ENCODE peak calls at places on chromosomes 5 and 9, in four cellular contexts. L is prostate gland, X is tibial nerve, H is HCT116. Q is an unnamed sample.

GRCh38 chr9:131676431-131676972 is 63.4 kb downstream of the RAPGEF1 start:
- DNase-seq in X (no peak), H (no peak), L (no peak), Q (no peak)

GRCh38 chr5:57324888-57325287 is 151.0 kb downstream of the GPBP1 start:
- DNase-seq in X (no peak), L (no peak), H (no peak), Q (no peak)

GRCh38 chr9:110126457-110126856 is 81.5 kb downstream of the C9orf152 start:
- DNase-seq in H (no peak), X (no peak), L (no peak), Q (no peak)

GRCh38 chr5:68315679-68316271 is 100.2 kb downstream of the PIK3R1 start:
- DNase-seq in X (no peak), L (no peak), H (no peak), Q (no peak)

GRCh38 chr9:85740821-85741111 is 988 bp downstream of the AGTPBP1 start:
- DNase-seq in X (no peak), H (no peak), L (no peak), Q (no peak)

GRCh38 chr5:178590141-178590923 is at the start of gene COL23A1:
- DNase-seq in L (no peak), X (peak; percentile 54), H (no peak), Q (no peak)

GRCh38 chr9:127921592-127922120 is 4.8 kb upstream of the ST6GALNAC4 start:
- DNase-seq in H (no peak), X (peak; percentile 79), L (peak; percentile 56), Q (peak; percentile 94)

GRCh38 chr9:114046237-114046755 is 31.8 kb downstream of the AMBP start:
- DNase-seq in L (no peak), H (no peak), X (no peak), Q (no peak)

GRCh38 chr9:130304141-130304540 is 38.6 kb downstream of the HMCN2 start:
- DNase-seq in X (no peak), H (no peak), L (no peak), Q (no peak)

GRCh38 chr9:129201289-129201688 is 23.2 kb upstream of the IER5L start:
- DNase-seq in X (no peak), L (no peak), H (no peak), Q (no peak)

GRCh38 chr5:169531631-169532030 is 51.9 kb upstream of the SPDL1 start:
- DNase-seq in X (no peak), L (no peak), H (no peak), Q (no peak)

GRCh38 chr9:78618735-78619134 is 321.8 kb downstream of the PSAT1 start:
- DNase-seq in H (no peak), X (no peak), L (no peak), Q (no peak)

GRCh38 chr9:124279531-124280175 is 21.9 kb downstream of the NEK6 start:
- DNase-seq in L (no peak), H (no peak), X (no peak), Q (no peak)

GRCh38 chr5:95621839-95622629 is 2.1 kb downstream of the GPR150 start:
- DNase-seq in H (no peak), X (no peak), L (no peak), Q (no peak)

GRCh38 chr5:169121631-169122420 is 179.1 kb downstream of the SLIT3 start:
- DNase-seq in L (no peak), X (no peak), H (no peak), Q (no peak)

GRCh38 chr5:14252793-14253192 is 109.7 kb downstream of the TRIO start:
- DNase-seq in L (no peak), H (no peak), X (no peak), Q (no peak)

GRCh38 chr5:14250778-14251711 is 107.9 kb downstream of the TRIO start:
- DNase-seq in X (no peak), H (no peak), L (no peak), Q (no peak)

GRCh38 chr5:14249258-14250093 is 106.3 kb downstream of the TRIO start:
- DNase-seq in H (no peak), L (no peak), X (no peak), Q (no peak)

GRCh38 chr5:14251733-14252132 is 108.6 kb downstream of the TRIO start:
- DNase-seq in H (no peak), L (no peak), X (no peak), Q (no peak)

DNA sequence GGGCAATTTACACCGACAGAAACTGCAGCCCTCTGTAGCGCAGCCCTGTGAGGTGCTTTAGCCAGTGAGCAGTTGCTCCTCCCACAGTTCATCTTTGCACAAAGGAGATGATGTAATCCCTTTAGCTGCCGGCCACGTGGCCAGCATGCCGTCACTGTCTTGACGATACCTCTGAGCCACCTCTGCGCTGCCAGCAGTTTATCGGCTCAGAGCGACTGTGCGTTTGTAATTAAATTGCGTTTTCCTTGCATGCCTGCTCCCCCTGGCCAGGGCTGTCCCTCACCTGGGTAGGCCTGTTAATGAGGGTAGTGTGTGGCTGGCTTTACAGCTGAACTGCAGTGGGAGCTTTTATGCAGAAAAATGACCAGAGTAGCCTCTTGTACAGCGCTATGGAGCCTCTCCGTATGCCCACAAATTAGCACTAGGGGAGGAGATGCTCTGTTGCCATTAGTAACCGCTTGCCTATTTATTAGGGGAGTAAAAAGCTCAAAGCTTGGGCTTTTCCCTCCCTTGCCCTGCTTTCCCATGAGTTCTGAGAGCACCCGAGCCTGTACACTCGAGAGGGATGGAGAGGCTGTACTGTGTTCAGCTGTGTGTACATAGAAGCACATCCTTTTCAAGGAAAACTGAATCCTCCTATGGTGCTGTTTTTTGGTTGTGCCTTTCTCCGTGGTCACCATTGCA is 107.1 kb downstream of the TRIO start:
- DNase-seq in H (no peak), L (peak; percentile 55), X (peak; percentile 52), Q (no peak)
- TF ChIP-seq POLR2A in H (no peak), L (no peak), X (peak; percentile 25), Q (no peak)

GRCh38 chr5:132425009-132425937 is 55.8 kb downstream of the SLC22A5 start:
- DNase-seq in L (no peak), X (no peak), H (no peak), Q (no peak)
- TF ChIP-seq POLR2A in L (no peak), X (no peak), H (no peak), Q (no peak)

DNA sequence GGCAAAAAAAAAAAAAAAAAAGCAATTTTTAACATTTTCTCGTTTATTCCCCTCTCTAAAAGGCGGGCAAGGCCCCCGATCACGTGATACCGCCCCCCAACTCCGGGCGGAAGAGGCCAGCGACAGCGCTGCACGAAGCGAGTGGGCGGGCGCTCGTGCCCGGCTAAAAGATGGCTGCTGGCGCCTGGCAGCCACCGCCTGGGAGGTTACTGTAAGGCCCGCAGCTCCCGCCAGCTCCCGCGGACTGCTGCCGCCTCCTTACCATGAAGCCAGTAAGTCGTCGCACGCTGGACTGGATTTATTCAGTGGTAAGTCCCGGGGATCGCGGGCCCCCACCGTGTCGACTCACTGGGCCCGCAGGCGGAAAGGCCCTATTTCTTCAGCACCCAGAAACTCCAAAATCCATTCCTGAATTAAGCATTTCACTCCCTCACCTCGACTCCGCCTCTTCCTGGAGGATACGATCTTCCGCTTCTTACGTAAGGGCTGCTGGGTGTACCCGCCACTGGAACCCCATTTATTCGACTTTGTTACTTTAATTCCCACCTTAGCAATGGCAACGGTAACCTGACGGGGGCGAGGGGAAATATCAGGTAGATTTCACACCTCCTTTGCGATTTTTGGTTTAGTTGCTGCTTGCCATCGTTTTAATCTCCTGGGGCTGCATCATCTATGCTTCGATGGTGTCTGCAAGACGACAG is at the start of the genes SMIM27 and TOPORS:
- DNase-seq in X (peak; percentile 79), L (peak; percentile 86), H (peak; percentile 84), Q (peak; percentile 49)
- TF ChIP-seq POLR2A in X (peak; percentile 91), L (peak; percentile 80), H (peak; percentile 88), Q (peak; percentile 54)

GRCh38 chr9:33267368-33267767 is 2.5 kb downstream of the CHMP5 start:
- DNase-seq in H (no peak), L (no peak), X (no peak), Q (no peak)

GRCh38 chr9:33263936-33264472 is 504 bp downstream of the BAG1 start:
- DNase-seq in X (peak; percentile 36), L (peak; percentile 37), H (no peak), Q (no peak)

GRCh38 chr9:33265211-33265885 is 499 bp downstream of the CHMP5 start:
- DNase-seq in H (no peak), X (no peak), L (no peak), Q (no peak)

GRCh38 chr9:33263131-33263935 is 1.2 kb downstream of the BAG1 start:
- DNase-seq in L (peak; percentile 15), X (no peak), H (no peak), Q (no peak)

GRCh38 chr9:33264473-33265177 is at the start of the genes BAG1 and CHMP5:
- DNase-seq in X (peak; percentile 100), H (peak; percentile 98), L (peak; percentile 100), Q (peak; percentile 86)
- TF ChIP-seq POLR2A in X (peak; percentile 88), H (peak; percentile 31), L (peak; percentile 96), Q (peak; percentile 72)